ENCODE peak calls at places on chromosomes 16 and 17, in four cellular contexts. One of them, this sample, is unnamed. For H3K4me1, the result is how much of the 10 kb centered on the place peaks cover.

GRCh38 chr16:46976550-46976949 is 3.1 kb upstream of the DNAJA2 start:
- DNase-seq in adrenal gland: no peak
- DNase-seq in gastrocnemius medialis: no peak
- DNase-seq in ovary: no peak
- DNase-seq in this sample: no peak

GRCh38 chr16:86673956-86674453 is 95.7 kb downstream of the FOXL1 start:
- DNase-seq in adrenal gland: no peak
- DNase-seq in gastrocnemius medialis: no peak
- DNase-seq in ovary: no peak
- DNase-seq in this sample: no peak

GRCh38 chr16:52480237-52480636 is 66.7 kb downstream of the TOX3 start:
- DNase-seq in adrenal gland: no peak
- DNase-seq in gastrocnemius medialis: no peak
- DNase-seq in ovary: no peak
- DNase-seq in this sample: no peak

GRCh38 chr17:47220531-47220999 is 11.4 kb downstream of the MYL4 start:
- DNase-seq in adrenal gland: no peak
- DNase-seq in gastrocnemius medialis: no peak
- DNase-seq in ovary: no peak
- DNase-seq in this sample: no peak

GRCh38 chr17:21817791-21818364 is 125.6 kb downstream of the KCNJ18 start:
- DNase-seq in adrenal gland: no peak
- DNase-seq in gastrocnemius medialis: no peak
- DNase-seq in ovary: no peak
- DNase-seq in this sample: no peak

GRCh38 chr16:85557083-85557975 is 55.8 kb upstream of the GSE1 start:
- DNase-seq in adrenal gland: peak
- DNase-seq in gastrocnemius medialis: peak
- DNase-seq in ovary: no peak
- DNase-seq in this sample: peak

GRCh38 chr16:68396481-68396880 is 51.8 kb downstream of the SMPD3 start:
- DNase-seq in adrenal gland: no peak
- DNase-seq in gastrocnemius medialis: no peak
- DNase-seq in ovary: peak
- DNase-seq in this sample: peak

GRCh38 chr17:43018008-43018853 is 4.0 kb downstream of the VAT1 start:
- DNase-seq in adrenal gland: no peak
- DNase-seq in gastrocnemius medialis: no peak
- DNase-seq in ovary: no peak
- DNase-seq in this sample: no peak

GRCh38 chr17:50056217-50056960 is 479 bp downstream of the ITGA3 start:
- DNase-seq in adrenal gland: peak
- DNase-seq in gastrocnemius medialis: peak
- DNase-seq in ovary: peak
- DNase-seq in this sample: peak

GRCh38 chr17:74779948-74780400 is 3.8 kb upstream of the NAT9 start:
- DNase-seq in adrenal gland: no peak
- DNase-seq in gastrocnemius medialis: peak
- DNase-seq in ovary: no peak
- DNase-seq in this sample: peak

GRCh38 chr16:14462811-14463210 is 167.2 kb downstream of the PARN start:
- DNase-seq in adrenal gland: no peak
- DNase-seq in gastrocnemius medialis: no peak
- DNase-seq in ovary: no peak
- DNase-seq in this sample: no peak

GRCh38 chr17:38621538-38621937 is 15.8 kb upstream of the SRCIN1 start:
- DNase-seq in adrenal gland: no peak
- DNase-seq in gastrocnemius medialis: no peak
- DNase-seq in ovary: no peak
- DNase-seq in this sample: no peak

GRCh38 chr16:46496701-46497100 is 124.5 kb downstream of the SHCBP1 start:
- DNase-seq in adrenal gland: no peak
- DNase-seq in gastrocnemius medialis: no peak
- DNase-seq in ovary: no peak
- DNase-seq in this sample: no peak

GRCh38 chr16:53087101-53087500 is 32.3 kb downstream of the CHD9 start:
- DNase-seq in adrenal gland: no peak
- DNase-seq in gastrocnemius medialis: no peak
- DNase-seq in ovary: no peak
- DNase-seq in this sample: no peak

GRCh38 chr16:57303910-57304168 is 19.4 kb upstream of the PLLP start:
- DNase-seq in adrenal gland: no peak
- DNase-seq in gastrocnemius medialis: no peak
- DNase-seq in ovary: no peak
- DNase-seq in this sample: peak

GRCh38 chr16:20844588-20844987 is 38.3 kb downstream of the REXO5 start:
- DNase-seq in adrenal gland: no peak
- DNase-seq in gastrocnemius medialis: no peak
- DNase-seq in ovary: no peak
- DNase-seq in this sample: no peak

GRCh38 chr17:9291912-9292562 is 270.7 kb downstream of the NTN1 start:
- DNase-seq in adrenal gland: peak
- DNase-seq in gastrocnemius medialis: peak
- DNase-seq in ovary: peak
- DNase-seq in this sample: peak

GRCh38 chr16:50830698-50831097 is 88.8 kb downstream of the CYLD start:
- DNase-seq in adrenal gland: no peak
- DNase-seq in gastrocnemius medialis: no peak
- DNase-seq in ovary: no peak
- DNase-seq in this sample: no peak

GRCh38 chr17:2025622-2026309 is 632 bp upstream of the RTN4RL1 start:
- DNase-seq in adrenal gland: peak
- DNase-seq in gastrocnemius medialis: peak
- DNase-seq in ovary: peak
- DNase-seq in this sample: peak

GRCh38 chr17:20721151-20721550 is 141.6 kb downstream of the CDRT15L2 start:
- DNase-seq in adrenal gland: no peak
- DNase-seq in gastrocnemius medialis: no peak
- DNase-seq in ovary: no peak
- DNase-seq in this sample: no peak

GRCh38 chr17:82091264-82092066 is 6.6 kb downstream of the FASN start:
- DNase-seq in adrenal gland: no peak
- DNase-seq in gastrocnemius medialis: no peak
- DNase-seq in ovary: no peak
- DNase-seq in this sample: no peak

GRCh38 chr16:88561485-88562369 is 8.5 kb upstream of the ZC3H18 start:
- DNase-seq in adrenal gland: peak
- DNase-seq in gastrocnemius medialis: no peak
- DNase-seq in ovary: peak
- DNase-seq in this sample: peak

GRCh38 chr17:17075037-17075755 is 32.9 kb downstream of the MPRIP start:
- DNase-seq in adrenal gland: no peak
- DNase-seq in gastrocnemius medialis: peak
- DNase-seq in ovary: peak
- DNase-seq in this sample: peak

GRCh38 chr17:82237083-82237745 is 8.4 kb downstream of the SLC16A3 start:
- DNase-seq in adrenal gland: peak
- DNase-seq in gastrocnemius medialis: peak
- DNase-seq in ovary: peak
- DNase-seq in this sample: no peak

GRCh38 chr17:83199500-83200201 is 120.2 kb downstream of the METRNL start:
- DNase-seq in adrenal gland: no peak
- DNase-seq in gastrocnemius medialis: peak
- DNase-seq in ovary: peak
- DNase-seq in this sample: peak

GRCh38 chr16:67922740-67923139 is 8.9 kb downstream of the CTRL start:
- DNase-seq in adrenal gland: no peak
- DNase-seq in gastrocnemius medialis: no peak
- DNase-seq in ovary: no peak
- DNase-seq in this sample: no peak

DNA sequence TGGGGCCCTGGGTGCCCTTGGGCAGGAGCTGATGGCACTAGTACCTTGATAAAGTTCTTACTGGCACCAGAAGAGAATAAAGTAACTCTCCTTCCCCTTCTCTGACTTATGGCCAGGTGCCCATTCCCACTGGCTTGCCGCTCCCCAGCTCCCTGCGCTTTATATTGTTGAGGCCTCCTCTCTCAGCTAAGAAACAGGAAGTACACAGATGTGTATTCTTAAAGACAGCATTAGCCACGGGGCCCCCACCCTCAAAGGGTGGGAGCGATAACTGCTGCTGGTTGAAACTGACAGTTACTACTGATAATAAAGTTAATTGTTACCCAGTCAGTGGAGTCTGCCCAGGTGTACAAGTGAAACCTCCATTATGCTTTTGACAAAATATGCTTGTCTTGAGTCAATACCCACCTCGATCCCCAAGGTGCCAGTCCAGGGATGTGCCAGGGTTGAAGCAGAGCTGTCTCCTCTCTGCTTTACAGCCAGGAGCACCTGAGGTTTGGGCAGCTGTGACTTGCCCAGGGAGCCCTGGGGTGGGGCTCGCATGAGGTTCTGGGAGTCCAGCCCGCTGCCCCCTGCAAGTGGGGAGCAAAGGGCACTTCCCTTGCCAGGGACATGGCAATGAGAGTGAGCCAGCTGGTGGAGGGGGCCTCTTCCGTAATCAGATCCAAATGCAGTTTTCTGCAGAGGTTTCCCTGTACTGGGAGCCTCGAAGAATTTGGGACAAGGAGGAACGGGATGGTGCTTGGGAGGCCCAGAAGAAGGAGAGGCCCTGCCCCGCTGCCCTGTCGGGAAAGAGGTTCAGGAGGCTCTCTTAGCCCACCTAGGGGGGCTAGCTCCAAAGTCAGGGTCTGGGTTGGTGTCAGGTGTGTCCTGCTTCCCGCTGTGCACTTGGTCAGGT is 5.4 kb upstream of the CLDN9 start:
- DNase-seq in adrenal gland: no peak
- DNase-seq in gastrocnemius medialis: no peak
- DNase-seq in ovary: no peak
- DNase-seq in this sample: no peak
- TF ChIP-seq POLR2A in adrenal gland: no peak
- TF ChIP-seq POLR2A in gastrocnemius medialis: no peak
- TF ChIP-seq POLR2A in ovary: no peak
- TF ChIP-seq POLR2A in this sample: peak

GRCh38 chr17:64004903-64005733 is 7.0 kb downstream of the PRR29 start:
- DNase-seq in adrenal gland: no peak
- DNase-seq in gastrocnemius medialis: no peak
- DNase-seq in ovary: no peak
- DNase-seq in this sample: no peak
- H3K4me1 ChIP-seq in adrenal gland: under half
- H3K4me1 ChIP-seq in gastrocnemius medialis: under half
- H3K4me1 ChIP-seq in ovary: under half
- H3K4me1 ChIP-seq in this sample: under half

GRCh38 chr16:3625331-3625730 is 13.9 kb upstream of the SLX4 start:
- DNase-seq in adrenal gland: no peak
- DNase-seq in gastrocnemius medialis: no peak
- DNase-seq in ovary: no peak
- DNase-seq in this sample: no peak
- TF ChIP-seq POLR2A in adrenal gland: no peak
- TF ChIP-seq POLR2A in gastrocnemius medialis: no peak
- TF ChIP-seq POLR2A in ovary: no peak
- TF ChIP-seq POLR2A in this sample: no peak

GRCh38 chr16:89922884-89923639 is at the start of gene TUBB3:
- DNase-seq in adrenal gland: peak
- DNase-seq in gastrocnemius medialis: no peak
- DNase-seq in ovary: peak
- DNase-seq in this sample: no peak
- H3K4me1 ChIP-seq in adrenal gland: half or more
- H3K4me1 ChIP-seq in gastrocnemius medialis: under half
- H3K4me1 ChIP-seq in ovary: under half
- H3K4me1 ChIP-seq in this sample: under half

DNA sequence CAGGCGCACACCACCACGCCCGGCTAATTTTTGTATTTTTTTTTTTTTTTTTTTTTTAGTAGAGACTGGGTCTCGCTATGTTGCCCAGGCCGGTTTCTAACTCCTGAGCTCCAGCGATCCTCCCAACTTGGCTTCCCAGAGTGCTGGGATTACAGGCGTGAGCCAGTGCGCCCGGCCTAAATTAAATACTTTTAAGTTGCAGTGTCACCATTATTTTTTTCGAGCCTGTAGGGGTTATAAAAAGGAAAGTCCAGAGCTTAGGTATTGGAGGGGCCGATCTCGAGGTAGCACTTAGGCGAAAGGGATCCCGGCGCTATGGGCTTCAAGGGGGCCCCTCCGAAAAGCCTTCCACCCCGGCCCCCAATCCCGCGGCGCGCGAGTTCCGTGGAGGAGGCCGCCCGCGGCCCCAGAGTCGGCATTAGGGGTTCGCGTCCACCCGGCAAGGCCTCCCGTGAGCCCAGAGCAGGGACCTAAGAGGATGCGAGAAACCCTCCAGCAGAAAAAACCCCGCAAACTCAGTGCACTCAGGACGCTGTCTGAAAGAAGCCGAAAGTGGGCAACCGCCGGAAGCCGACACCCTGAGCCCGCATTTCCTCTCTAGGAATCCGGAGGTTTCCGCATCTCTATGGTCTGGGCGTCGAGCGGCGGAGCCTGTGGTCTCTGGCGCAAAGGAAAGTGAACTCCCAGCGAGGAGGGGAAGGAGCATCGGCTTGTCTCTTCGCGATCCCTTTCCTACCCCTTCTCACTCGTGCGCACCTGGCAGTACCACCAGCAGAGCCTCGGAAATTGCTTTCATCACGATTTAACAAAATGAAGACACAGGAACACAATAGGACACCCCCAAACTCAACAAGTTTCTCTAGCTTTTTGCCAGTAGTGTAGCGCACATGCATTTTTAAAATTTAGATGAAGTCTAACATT is 14.1 kb upstream of the RGS9 start:
- DNase-seq in adrenal gland: peak
- DNase-seq in gastrocnemius medialis: peak
- DNase-seq in ovary: peak
- DNase-seq in this sample: peak
- TF ChIP-seq POLR2A in adrenal gland: peak
- TF ChIP-seq POLR2A in gastrocnemius medialis: no peak
- TF ChIP-seq POLR2A in ovary: peak
- TF ChIP-seq POLR2A in this sample: peak

GRCh38 chr16:30626230-30626629 is 16.0 kb upstream of the ZNF689 start:
- DNase-seq in adrenal gland: no peak
- DNase-seq in gastrocnemius medialis: no peak
- DNase-seq in ovary: no peak
- DNase-seq in this sample: no peak
- H3K4me1 ChIP-seq in adrenal gland: under half
- H3K4me1 ChIP-seq in gastrocnemius medialis: under half
- H3K4me1 ChIP-seq in ovary: under half
- H3K4me1 ChIP-seq in this sample: under half

GRCh38 chr16:75218256-75219076 is at the start of gene CTRB1:
- DNase-seq in adrenal gland: no peak
- DNase-seq in gastrocnemius medialis: no peak
- DNase-seq in ovary: no peak
- DNase-seq in this sample: no peak
- TF ChIP-seq POLR2A in adrenal gland: no peak
- TF ChIP-seq POLR2A in gastrocnemius medialis: no peak
- TF ChIP-seq POLR2A in ovary: no peak
- TF ChIP-seq POLR2A in this sample: no peak